ENCODE peak calls at places on chromosomes 3 and 15, in five cellular contexts. Q, F, R, L and W are unnamed samples.

GRCh38 chr15:38612159-38612863 is 47.7 kb upstream of the RASGRP1 start:
- DNase-seq in Q (no peak), F (no peak), R (no peak), L (no peak), W (no peak)

GRCh38 chr3:104878395-104878794 is 488.3 kb upstream of the ALCAM start:
- DNase-seq in L (no peak), Q (no peak), R (no peak), F (peak), W (no peak)

GRCh38 chr3:128786434-128787020 is 60.5 kb downstream of the RAB7A start:
- DNase-seq in Q (no peak), L (no peak), R (peak), F (peak), W (no peak)

GRCh38 chr3:127217594-127218456 is 24.9 kb downstream of the PRR23E start:
- DNase-seq in R (peak), Q (no peak), L (no peak), F (peak), W (no peak)

GRCh38 chr15:48402778-48403177 is 71.5 kb downstream of the DUT start:
- DNase-seq in Q (no peak), F (no peak), R (no peak), L (no peak), W (no peak)

GRCh38 chr15:45276851-45277250 is 24.8 kb downstream of the SLC28A2 start:
- DNase-seq in R (peak), L (no peak), Q (peak), F (peak), W (no peak)

GRCh38 chr3:124826703-124827102 is 60.5 kb downstream of the ITGB5 start:
- DNase-seq in Q (no peak), F (peak), L (no peak), R (peak), W (no peak)

GRCh38 chr3:1164101-1164500 is 71.3 kb downstream of the CNTN6 start:
- DNase-seq in F (no peak), L (no peak), R (no peak), Q (no peak), W (no peak)

GRCh38 chr3:15754047-15754446 is 43.7 kb downstream of the ANKRD28 start:
- DNase-seq in L (no peak), R (no peak), Q (no peak), F (peak), W (no peak)

GRCh38 chr3:101521251-101521701 is 8.3 kb upstream of the SENP7 start:
- DNase-seq in F (no peak), R (no peak), Q (no peak), L (no peak), W (no peak)

GRCh38 chr3:52216585-52217408 is 8.6 kb downstream of the TLR9 start:
- DNase-seq in Q (no peak), L (no peak), R (peak), F (peak), W (no peak)

GRCh38 chr3:167684389-167684993 is 30.7 kb upstream of the WDR49 start:
- DNase-seq in R (peak), F (peak), L (peak), Q (peak), W (peak)

GRCh38 chr15:33008284-33009011 is 186.1 kb downstream of the FMN1 start:
- DNase-seq in R (peak), L (no peak), F (peak), Q (no peak), W (no peak)

GRCh38 chr15:75891895-75892294 is 11.8 kb upstream of the FBXO22 start:
- DNase-seq in L (no peak), F (peak), R (peak), Q (no peak), W (no peak)

GRCh38 chr3:190444036-190444435 is 5.7 kb downstream of the TMEM207 start:
- DNase-seq in L (no peak), Q (no peak), R (no peak), F (no peak), W (no peak)

GRCh38 chr15:44798815-44799214 is 62.5 kb downstream of the TRIM69 start:
- DNase-seq in F (no peak), R (no peak), L (no peak), Q (no peak), W (no peak)

GRCh38 chr15:99100245-99101173 is 4.4 kb upstream of the SYNM start:
- DNase-seq in R (peak), Q (peak), F (peak), L (peak), W (peak)

GRCh38 chr3:29513236-29513635 is 232.4 kb downstream of the RBMS3 start:
- DNase-seq in F (peak), L (no peak), R (no peak), Q (no peak), W (no peak)

GRCh38 chr3:132033471-132033870 is 1.3 kb downstream of the CPNE4 start:
- DNase-seq in Q (peak), R (no peak), F (no peak), L (no peak), W (no peak)

GRCh38 chr3:49813497-49814174 is at the start of gene UBA7:
- DNase-seq in L (no peak), F (peak), R (peak), Q (peak), W (no peak)

GRCh38 chr3:43171770-43172169 is 65.9 kb upstream of the POMGNT2 start:
- DNase-seq in R (peak), F (no peak), L (no peak), Q (no peak), W (no peak)

GRCh38 chr15:63553388-63553791 is 43.8 kb upstream of the FBXL22 start:
- DNase-seq in R (peak), L (no peak), Q (no peak), F (peak), W (no peak)

GRCh38 chr15:51051776-51052175 is 42.9 kb downstream of the TNFAIP8L3 start:
- DNase-seq in Q (no peak), L (no peak), R (no peak), F (no peak), W (no peak)

GRCh38 chr3:155106059-155106458 is 25.9 kb downstream of the MME start:
- DNase-seq in F (peak), L (no peak), R (no peak), Q (no peak), W (no peak)

GRCh38 chr15:90337256-90337655 is 14.8 kb upstream of the ZNF774 start:
- DNase-seq in Q (no peak), F (no peak), R (no peak), L (no peak), W (no peak)

GRCh38 chr15:70947369-70948335 is 55.0 kb downstream of the LRRC49 start:
- DNase-seq in Q (no peak), R (no peak), F (no peak), L (no peak), W (no peak)

GRCh38 chr15:70955151-70955550 is 62.5 kb downstream of the LRRC49 start:
- DNase-seq in Q (no peak), L (no peak), F (peak), R (peak), W (no peak)

GRCh38 chr15:70954176-70954575 is 61.5 kb downstream of the LRRC49 start:
- DNase-seq in Q (no peak), R (no peak), L (no peak), F (no peak), W (no peak)

GRCh38 chr15:70954733-70955132 is 62.1 kb downstream of the LRRC49 start:
- DNase-seq in R (no peak), L (no peak), F (no peak), Q (no peak), W (no peak)

DNA sequence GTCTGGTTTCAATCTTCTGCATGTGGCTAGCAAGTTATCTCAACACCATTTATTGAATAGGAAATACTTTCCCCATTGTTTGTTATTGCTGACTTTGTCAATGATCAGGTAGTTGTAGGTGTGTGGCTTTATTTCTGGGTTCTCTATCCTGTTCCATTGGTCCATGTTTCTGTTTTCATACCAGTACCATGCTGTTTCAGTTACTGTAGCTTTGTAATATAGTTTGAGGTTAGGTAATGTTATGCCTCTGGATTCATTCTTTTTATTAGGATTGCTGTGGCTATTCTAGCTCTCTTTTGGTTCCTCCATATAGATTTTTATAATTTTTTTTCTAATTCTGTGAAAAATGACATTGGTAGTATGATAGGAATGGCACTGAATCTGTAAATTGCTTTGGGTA is 58.3 kb downstream of the LRRC49 start:
- DNase-seq in L (no peak), Q (no peak), F (no peak), R (no peak), W (no peak)
- TF ChIP-seq CTCF in L (no peak), Q (no peak), F (no peak), R (no peak), W (no peak)

GRCh38 chr3:134314588-134315285 is 59.5 kb downstream of the AMOTL2 start:
- DNase-seq in R (no peak), Q (no peak), L (no peak), F (no peak), W (no peak)

GRCh38 chr3:134311693-134312071 is 61.0 kb upstream of the RYK start:
- DNase-seq in F (no peak), Q (no peak), R (no peak), L (no peak), W (no peak)

GRCh38 chr3:134312072-134312872 is 61.6 kb upstream of the RYK start:
- DNase-seq in F (no peak), R (no peak), Q (peak), L (no peak), W (peak)

GRCh38 chr3:134313839-134314587 is 60.2 kb downstream of the AMOTL2 start:
- DNase-seq in R (no peak), Q (no peak), L (no peak), F (no peak), W (no peak)

GRCh38 chr3:134312873-134313838 is 61.1 kb downstream of the AMOTL2 start:
- DNase-seq in F (peak), Q (no peak), L (peak), R (peak), W (peak)
- TF ChIP-seq CTCF in F (peak), Q (peak), L (peak), R (peak), W (peak)

DNA sequence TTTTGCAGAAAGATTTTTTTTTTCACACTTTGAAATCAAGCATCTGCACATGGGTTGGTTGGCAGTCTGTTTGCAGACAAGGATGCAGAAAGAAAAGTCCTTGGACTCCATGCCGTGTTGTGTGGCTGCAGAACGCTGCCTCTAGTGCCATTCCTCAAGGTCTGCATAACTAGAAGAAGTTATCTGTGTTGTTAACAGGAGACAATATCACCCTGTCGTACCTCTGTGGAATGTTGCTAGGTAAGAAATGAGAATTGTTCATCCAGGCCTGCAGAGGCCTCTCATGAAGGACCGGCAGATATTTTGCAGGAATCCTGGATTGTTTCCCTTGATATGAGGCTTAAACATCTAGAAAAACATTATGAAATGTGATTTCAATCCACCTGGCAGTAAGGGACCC is 58.5 kb upstream of the PPARG start:
- DNase-seq in R (no peak), Q (no peak), F (no peak), L (no peak), W (no peak)
- TF ChIP-seq CTCF in R (no peak), Q (no peak), F (no peak), L (no peak), W (no peak)

GRCh38 chr15:77015651-77016320 is 20.9 kb downstream of the PSTPIP1 start:
- DNase-seq in L (no peak), Q (no peak), F (no peak), R (no peak), W (peak)

GRCh38 chr15:77012117-77012712 is 17.3 kb downstream of the PSTPIP1 start:
- DNase-seq in F (no peak), Q (no peak), R (no peak), L (no peak), W (no peak)

GRCh38 chr15:77012868-77013267 is 17.9 kb downstream of the PSTPIP1 start:
- DNase-seq in L (no peak), Q (peak), F (no peak), R (no peak), W (no peak)

GRCh38 chr15:77014137-77015081 is 19.5 kb downstream of the PSTPIP1 start:
- DNase-seq in Q (peak), L (no peak), R (no peak), F (no peak), W (no peak)

GRCh38 chr15:77013786-77014136 is 18.8 kb downstream of the PSTPIP1 start:
- DNase-seq in R (no peak), L (no peak), F (no peak), Q (peak), W (no peak)
- TF ChIP-seq CTCF in R (no peak), L (no peak), F (no peak), Q (no peak), W (no peak)

GRCh38 chr3:26962419-26963355 is 340.1 kb downstream of the LRRC3B start:
- DNase-seq in L (no peak), F (no peak), Q (peak), R (no peak), W (no peak)

GRCh38 chr3:26964313-26964712 is 341.7 kb downstream of the LRRC3B start:
- DNase-seq in F (no peak), L (no peak), Q (no peak), R (no peak), W (no peak)

GRCh38 chr3:26964836-26965235 is 342.3 kb downstream of the LRRC3B start:
- DNase-seq in F (no peak), L (no peak), Q (no peak), R (no peak), W (no peak)

GRCh38 chr3:26960382-26960781 is 337.8 kb downstream of the LRRC3B start:
- DNase-seq in Q (no peak), R (no peak), F (no peak), L (no peak), W (no peak)

DNA sequence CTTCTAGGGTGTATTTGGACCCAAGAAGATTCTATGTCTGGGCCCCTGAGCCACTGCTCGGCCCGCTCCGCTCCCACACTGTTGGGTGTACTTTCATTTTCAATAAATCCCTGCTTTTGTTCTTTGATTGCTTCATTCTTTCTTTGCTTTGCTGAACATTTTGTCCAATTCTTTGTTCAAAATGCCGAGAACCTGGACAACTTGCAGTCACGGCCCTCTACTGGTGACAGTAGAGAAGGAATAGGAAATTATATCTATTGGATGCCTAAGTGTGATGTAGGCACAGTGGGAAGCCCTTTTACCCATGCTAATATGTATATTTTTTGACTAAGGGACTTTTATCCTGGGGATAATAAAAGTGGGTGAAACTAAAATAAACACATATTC is 340.8 kb downstream of the LRRC3B start:
- DNase-seq in R (no peak), F (no peak), L (no peak), Q (no peak), W (no peak)
- TF ChIP-seq CTCF in R (peak), F (no peak), L (peak), Q (peak), W (peak)

GRCh38 chr3:21292971-21293370 is 458.0 kb downstream of the ZNF385D start:
- DNase-seq in F (no peak), R (no peak), Q (no peak), L (no peak), W (no peak)

GRCh38 chr3:21294768-21295167 is 456.2 kb downstream of the ZNF385D start:
- DNase-seq in L (no peak), Q (no peak), R (peak), F (peak), W (no peak)

DNA sequence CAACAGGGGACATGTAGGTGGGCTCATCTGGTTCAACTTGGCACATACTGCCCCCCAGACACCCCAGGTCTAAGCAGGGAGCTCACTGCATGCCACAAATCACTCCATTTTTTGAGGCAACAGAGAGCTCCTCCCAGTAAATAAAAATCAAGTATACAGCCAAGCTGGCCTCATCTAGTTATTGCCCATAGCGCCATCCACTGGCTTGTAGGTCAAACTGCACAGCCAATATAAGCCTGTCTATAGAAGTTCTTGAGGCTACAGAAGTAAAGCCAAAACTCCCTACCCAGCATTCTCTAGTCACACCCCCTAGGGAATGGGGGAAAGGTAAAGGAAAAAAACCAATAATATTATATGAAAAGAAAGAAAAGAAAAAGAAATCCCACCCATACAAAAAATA is 453.7 kb downstream of the ZNF385D start:
- DNase-seq in Q (no peak), R (no peak), L (no peak), F (no peak), W (no peak)
- TF ChIP-seq CTCF in Q (no peak), R (peak), L (no peak), F (no peak), W (no peak)

DNA sequence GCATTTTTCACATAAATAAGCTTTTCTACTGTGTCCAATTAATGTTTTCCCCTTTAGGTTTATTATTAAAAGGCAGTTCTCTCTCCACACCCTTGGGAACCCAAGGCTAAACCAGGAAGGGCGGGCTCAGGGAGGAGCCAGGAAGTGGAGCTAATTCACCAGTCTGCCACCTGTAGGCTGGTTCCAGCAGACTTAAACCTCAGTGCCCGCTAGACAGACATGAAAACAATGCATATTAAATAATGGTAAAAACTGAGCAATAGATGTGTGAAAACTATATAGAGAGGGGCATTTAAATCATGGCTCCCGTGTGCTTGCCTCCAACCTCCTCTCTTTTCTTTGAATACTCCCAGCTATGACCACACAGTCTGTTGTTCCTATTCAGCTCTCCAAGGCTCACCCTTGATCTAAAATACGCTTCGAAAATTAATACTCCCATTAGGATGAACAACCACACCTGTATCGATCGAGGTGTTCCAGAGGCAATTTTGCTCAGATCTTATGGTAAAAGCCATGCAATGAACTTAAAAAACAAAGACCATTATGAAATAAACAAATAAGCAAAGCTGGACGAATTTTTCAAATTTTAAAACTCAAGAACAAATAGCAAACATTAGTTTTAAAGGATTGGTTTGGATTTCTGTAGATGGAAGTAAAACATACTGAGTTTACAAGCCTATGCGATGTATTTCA is 253.3 kb downstream of the TJP1 start:
- DNase-seq in F (no peak), R (no peak), L (no peak), Q (no peak), W (peak)
- TF ChIP-seq CTCF in F (no peak), R (peak), L (peak), Q (no peak), W (no peak)